ENCODE peak calls at places on chromosomes 3 and 15, in four cellular contexts. One of them, this sample, is unnamed.

GRCh38 chr3:65979731-65980130 is 59.0 kb downstream of the MAGI1 start:
- DNase-seq in left cardiac atrium: no peak
- DNase-seq in SJSA1: no peak
- DNase-seq in CD8-positive, alpha-beta T cell: no peak
- DNase-seq in this sample: no peak

GRCh38 chr3:127192576-127193232 is at the start of gene PRR23E:
- DNase-seq in left cardiac atrium: no peak
- DNase-seq in SJSA1: no peak
- DNase-seq in CD8-positive, alpha-beta T cell: no peak
- DNase-seq in this sample: no peak

GRCh38 chr3:100710355-100711198 is 1.3 kb downstream of the TFG start:
- DNase-seq in left cardiac atrium: peak; percentile 37
- DNase-seq in SJSA1: peak; percentile 57
- DNase-seq in CD8-positive, alpha-beta T cell: peak; percentile 22
- DNase-seq in this sample: no peak

GRCh38 chr3:25465266-25465860 is 37.3 kb downstream of the RARB start:
- DNase-seq in left cardiac atrium: no peak
- DNase-seq in SJSA1: no peak
- DNase-seq in CD8-positive, alpha-beta T cell: no peak
- DNase-seq in this sample: no peak

GRCh38 chr3:7917443-7918151 is 584.0 kb upstream of the LMCD1 start:
- DNase-seq in left cardiac atrium: no peak
- DNase-seq in SJSA1: no peak
- DNase-seq in CD8-positive, alpha-beta T cell: no peak
- DNase-seq in this sample: no peak

GRCh38 chr15:88648357-88649214 is 9.8 kb downstream of the ISG20 start:
- DNase-seq in left cardiac atrium: peak; percentile 28
- DNase-seq in SJSA1: peak; percentile 31
- DNase-seq in CD8-positive, alpha-beta T cell: no peak
- DNase-seq in this sample: no peak

GRCh38 chr3:155070932-155071387 is 9.2 kb upstream of the MME start:
- DNase-seq in left cardiac atrium: peak; percentile 24
- DNase-seq in SJSA1: peak; percentile 68
- DNase-seq in CD8-positive, alpha-beta T cell: no peak
- DNase-seq in this sample: peak; percentile 5

GRCh38 chr3:125050486-125051172 is 5.2 kb downstream of the HEG1 start:
- DNase-seq in left cardiac atrium: no peak
- DNase-seq in SJSA1: no peak
- DNase-seq in CD8-positive, alpha-beta T cell: no peak
- DNase-seq in this sample: no peak

GRCh38 chr3:56254835-56255234 is 213.4 kb downstream of the ERC2 start:
- DNase-seq in left cardiac atrium: no peak
- DNase-seq in SJSA1: no peak
- DNase-seq in CD8-positive, alpha-beta T cell: no peak
- DNase-seq in this sample: no peak

GRCh38 chr3:151599103-151599672 is 134.5 kb upstream of the AADACL2 start:
- DNase-seq in left cardiac atrium: no peak
- DNase-seq in SJSA1: no peak
- DNase-seq in CD8-positive, alpha-beta T cell: no peak
- DNase-seq in this sample: no peak

GRCh38 chr3:123064914-123065313 is 1.9 kb upstream of the PDIA5 start:
- DNase-seq in left cardiac atrium: no peak
- DNase-seq in SJSA1: no peak
- DNase-seq in CD8-positive, alpha-beta T cell: no peak
- DNase-seq in this sample: no peak

GRCh38 chr15:89441295-89441762 is 55.1 kb downstream of the RHCG start:
- DNase-seq in left cardiac atrium: no peak
- DNase-seq in SJSA1: no peak
- DNase-seq in CD8-positive, alpha-beta T cell: no peak
- DNase-seq in this sample: no peak

GRCh38 chr3:196288141-196288460 is 575 bp upstream of the PCYT1A start:
- DNase-seq in left cardiac atrium: no peak
- DNase-seq in SJSA1: no peak
- DNase-seq in CD8-positive, alpha-beta T cell: no peak
- DNase-seq in this sample: no peak

GRCh38 chr3:106277731-106278130 is 408.9 kb upstream of the CBLB start:
- DNase-seq in left cardiac atrium: no peak
- DNase-seq in SJSA1: no peak
- DNase-seq in CD8-positive, alpha-beta T cell: no peak
- DNase-seq in this sample: no peak

GRCh38 chr3:8964436-8965370 is 1.4 kb upstream of the RAD18 start:
- DNase-seq in left cardiac atrium: no peak
- DNase-seq in SJSA1: peak; percentile 57
- DNase-seq in CD8-positive, alpha-beta T cell: no peak
- DNase-seq in this sample: no peak

GRCh38 chr15:66178531-66178910 is 75.0 kb downstream of the MEGF11 start:
- DNase-seq in left cardiac atrium: no peak
- DNase-seq in SJSA1: no peak
- DNase-seq in CD8-positive, alpha-beta T cell: no peak
- DNase-seq in this sample: no peak

GRCh38 chr3:15064299-15064834 is 748 bp downstream of the MRPS25 start:
- DNase-seq in left cardiac atrium: peak; percentile 45
- DNase-seq in SJSA1: no peak
- DNase-seq in CD8-positive, alpha-beta T cell: no peak
- DNase-seq in this sample: no peak

GRCh38 chr3:150345021-150345538 is 63.0 kb upstream of the TSC22D2 start:
- DNase-seq in left cardiac atrium: no peak
- DNase-seq in SJSA1: no peak
- DNase-seq in CD8-positive, alpha-beta T cell: no peak
- DNase-seq in this sample: no peak

GRCh38 chr3:41638381-41638780 is 323.5 kb downstream of the ULK4 start:
- DNase-seq in left cardiac atrium: no peak
- DNase-seq in SJSA1: no peak
- DNase-seq in CD8-positive, alpha-beta T cell: no peak
- DNase-seq in this sample: no peak

GRCh38 chr3:94568041-94568440 is 505.2 kb downstream of the NSUN3 start:
- DNase-seq in left cardiac atrium: no peak
- DNase-seq in SJSA1: no peak
- DNase-seq in CD8-positive, alpha-beta T cell: no peak
- DNase-seq in this sample: no peak

GRCh38 chr3:29972594-29972993 is 633.8 kb upstream of the TGFBR2 start:
- DNase-seq in left cardiac atrium: no peak
- DNase-seq in SJSA1: peak; percentile 75
- DNase-seq in CD8-positive, alpha-beta T cell: no peak
- DNase-seq in this sample: no peak

GRCh38 chr3:30893678-30894325 is 659 bp downstream of the GADL1 start:
- DNase-seq in left cardiac atrium: no peak
- DNase-seq in SJSA1: no peak
- DNase-seq in CD8-positive, alpha-beta T cell: no peak
- DNase-seq in this sample: no peak

GRCh38 chr15:26235148-26235769 is 372.1 kb upstream of the ATP10A start:
- DNase-seq in left cardiac atrium: no peak
- DNase-seq in SJSA1: no peak
- DNase-seq in CD8-positive, alpha-beta T cell: no peak
- DNase-seq in this sample: no peak

GRCh38 chr3:17544632-17545031 is 197.8 kb downstream of the TBC1D5 start:
- DNase-seq in left cardiac atrium: no peak
- DNase-seq in SJSA1: no peak
- DNase-seq in CD8-positive, alpha-beta T cell: no peak
- DNase-seq in this sample: no peak

GRCh38 chr3:157128771-157129671 is 30.9 kb downstream of the CCNL1 start:
- DNase-seq in left cardiac atrium: peak; percentile 36
- DNase-seq in SJSA1: peak; percentile 77
- DNase-seq in CD8-positive, alpha-beta T cell: peak; percentile 44
- DNase-seq in this sample: no peak

GRCh38 chr3:13841826-13842225 is 38.0 kb downstream of the WNT7A start:
- DNase-seq in left cardiac atrium: no peak
- DNase-seq in SJSA1: no peak
- DNase-seq in CD8-positive, alpha-beta T cell: no peak
- DNase-seq in this sample: no peak

GRCh38 chr3:136787226-136787793 is 31.6 kb upstream of the SLC35G2 start:
- DNase-seq in left cardiac atrium: no peak
- DNase-seq in SJSA1: no peak
- DNase-seq in CD8-positive, alpha-beta T cell: peak; percentile 6
- DNase-seq in this sample: no peak

GRCh38 chr15:88649286-88649733 is 10.5 kb downstream of the ISG20 start:
- DNase-seq in left cardiac atrium: peak; percentile 65
- DNase-seq in SJSA1: peak; percentile 85
- DNase-seq in CD8-positive, alpha-beta T cell: peak; percentile 71
- DNase-seq in this sample: no peak

GRCh38 chr3:23425410-23425809 is 222.3 kb downstream of the UBE2E2 start:
- DNase-seq in left cardiac atrium: no peak
- DNase-seq in SJSA1: no peak
- DNase-seq in CD8-positive, alpha-beta T cell: no peak
- DNase-seq in this sample: no peak

GRCh38 chr3:142117052-142117451 is 32.3 kb downstream of the TFDP2 start:
- DNase-seq in left cardiac atrium: no peak
- DNase-seq in SJSA1: no peak
- DNase-seq in CD8-positive, alpha-beta T cell: no peak
- DNase-seq in this sample: no peak

GRCh38 chr15:61227269-61228024 is 1.7 kb downstream of the RORA start:
- DNase-seq in left cardiac atrium: no peak
- DNase-seq in SJSA1: peak; percentile 57
- DNase-seq in CD8-positive, alpha-beta T cell: no peak
- DNase-seq in this sample: no peak

GRCh38 chr3:137610723-137611122 is 153.4 kb upstream of the SOX14 start:
- DNase-seq in left cardiac atrium: no peak
- DNase-seq in SJSA1: no peak
- DNase-seq in CD8-positive, alpha-beta T cell: no peak
- DNase-seq in this sample: no peak

GRCh38 chr3:124985358-124985757 is 50.8 kb upstream of the MUC13 start:
- DNase-seq in left cardiac atrium: no peak
- DNase-seq in SJSA1: peak; percentile 71
- DNase-seq in CD8-positive, alpha-beta T cell: no peak
- DNase-seq in this sample: no peak

GRCh38 chr15:90886291-90886614 is 1.9 kb downstream of the FES start:
- DNase-seq in left cardiac atrium: no peak
- DNase-seq in SJSA1: no peak
- DNase-seq in CD8-positive, alpha-beta T cell: no peak
- DNase-seq in this sample: no peak

GRCh38 chr3:113219605-113220300 is 8.4 kb downstream of the BOC start:
- DNase-seq in left cardiac atrium: no peak
- DNase-seq in SJSA1: no peak
- DNase-seq in CD8-positive, alpha-beta T cell: no peak
- DNase-seq in this sample: no peak

GRCh38 chr3:177126015-177126773 is 71.1 kb downstream of the TBL1XR1 start:
- DNase-seq in left cardiac atrium: no peak
- DNase-seq in SJSA1: no peak
- DNase-seq in CD8-positive, alpha-beta T cell: no peak
- DNase-seq in this sample: no peak

This sample was measured in GOT3.